ENCODE peak calls at places on chromosome 6, in eight cellular contexts. One of them, this sample, is unnamed. For H3K4me1, the result is how much of the 10 kb centered on the place peaks cover.

GRCh38 chr6:75266716-75267291 is 17.8 kb downstream of the TMEM30A start:
- DNase-seq in mammary epithelial cell: peak
- DNase-seq in heart left ventricle: no peak
- DNase-seq in spleen: no peak
- DNase-seq in lower lobe of right lung: no peak
- DNase-seq in tibial artery: no peak
- DNase-seq in neural progenitor cell: peak
- DNase-seq in CD8-positive, alpha-beta T cell: no peak
- DNase-seq in this sample: no peak

GRCh38 chr6:25277401-25277800 is 1.8 kb upstream of the CARMIL1 start:
- DNase-seq in lower lobe of right lung: no peak
- DNase-seq in CD8-positive, alpha-beta T cell: no peak
- DNase-seq in neural progenitor cell: no peak
- DNase-seq in heart left ventricle: no peak
- DNase-seq in tibial artery: no peak
- DNase-seq in spleen: no peak
- DNase-seq in mammary epithelial cell: no peak
- DNase-seq in this sample: no peak

GRCh38 chr6:138727182-138727581 is 46.4 kb upstream of the CCDC28A start:
- DNase-seq in spleen: no peak
- DNase-seq in tibial artery: no peak
- DNase-seq in lower lobe of right lung: no peak
- DNase-seq in heart left ventricle: no peak
- DNase-seq in neural progenitor cell: no peak
- DNase-seq in mammary epithelial cell: no peak
- DNase-seq in CD8-positive, alpha-beta T cell: no peak
- DNase-seq in this sample: no peak

GRCh38 chr6:129513471-129513870 is 196.5 kb downstream of the ARHGAP18 start:
- DNase-seq in tibial artery: no peak
- DNase-seq in spleen: no peak
- DNase-seq in heart left ventricle: no peak
- DNase-seq in neural progenitor cell: no peak
- DNase-seq in mammary epithelial cell: no peak
- DNase-seq in CD8-positive, alpha-beta T cell: no peak
- DNase-seq in lower lobe of right lung: no peak
- DNase-seq in this sample: no peak

GRCh38 chr6:34472425-34472824 is 6.5 kb downstream of the PACSIN1 start:
- DNase-seq in CD8-positive, alpha-beta T cell: no peak
- DNase-seq in lower lobe of right lung: no peak
- DNase-seq in neural progenitor cell: no peak
- DNase-seq in mammary epithelial cell: no peak
- DNase-seq in heart left ventricle: no peak
- DNase-seq in tibial artery: no peak
- DNase-seq in spleen: no peak
- DNase-seq in this sample: no peak

GRCh38 chr6:66226099-66226498 is 519.1 kb upstream of the EYS start:
- DNase-seq in spleen: no peak
- DNase-seq in neural progenitor cell: no peak
- DNase-seq in mammary epithelial cell: no peak
- DNase-seq in heart left ventricle: no peak
- DNase-seq in lower lobe of right lung: no peak
- DNase-seq in CD8-positive, alpha-beta T cell: no peak
- DNase-seq in tibial artery: no peak
- DNase-seq in this sample: no peak

GRCh38 chr6:138477913-138478539 is 21.3 kb downstream of the NHSL1 start:
- DNase-seq in CD8-positive, alpha-beta T cell: no peak
- DNase-seq in tibial artery: no peak
- DNase-seq in mammary epithelial cell: no peak
- DNase-seq in lower lobe of right lung: no peak
- DNase-seq in heart left ventricle: no peak
- DNase-seq in spleen: no peak
- DNase-seq in neural progenitor cell: no peak
- DNase-seq in this sample: no peak

GRCh38 chr6:98644063-98644462 is 190.3 kb upstream of the POU3F2 start:
- DNase-seq in spleen: no peak
- DNase-seq in mammary epithelial cell: no peak
- DNase-seq in neural progenitor cell: peak
- DNase-seq in tibial artery: no peak
- DNase-seq in lower lobe of right lung: no peak
- DNase-seq in CD8-positive, alpha-beta T cell: no peak
- DNase-seq in heart left ventricle: no peak
- DNase-seq in this sample: no peak

GRCh38 chr6:81515562-81516453 is 236.7 kb downstream of the TENT5A start:
- DNase-seq in neural progenitor cell: no peak
- DNase-seq in lower lobe of right lung: no peak
- DNase-seq in spleen: no peak
- DNase-seq in mammary epithelial cell: no peak
- DNase-seq in tibial artery: no peak
- DNase-seq in heart left ventricle: no peak
- DNase-seq in CD8-positive, alpha-beta T cell: no peak
- DNase-seq in this sample: no peak

GRCh38 chr6:45314146-45314545 is 14.0 kb upstream of the RUNX2 start:
- DNase-seq in lower lobe of right lung: no peak
- DNase-seq in mammary epithelial cell: no peak
- DNase-seq in tibial artery: no peak
- DNase-seq in heart left ventricle: no peak
- DNase-seq in neural progenitor cell: no peak
- DNase-seq in CD8-positive, alpha-beta T cell: no peak
- DNase-seq in spleen: no peak
- DNase-seq in this sample: no peak

GRCh38 chr6:4446982-4447381 is 311.6 kb upstream of the ECI2 start:
- DNase-seq in CD8-positive, alpha-beta T cell: no peak
- DNase-seq in mammary epithelial cell: no peak
- DNase-seq in neural progenitor cell: no peak
- DNase-seq in heart left ventricle: no peak
- DNase-seq in tibial artery: no peak
- DNase-seq in spleen: no peak
- DNase-seq in lower lobe of right lung: no peak
- DNase-seq in this sample: no peak

GRCh38 chr6:127266892-127267741 is 453 bp downstream of the RNF146 start:
- DNase-seq in spleen: peak
- DNase-seq in tibial artery: peak
- DNase-seq in CD8-positive, alpha-beta T cell: peak
- DNase-seq in neural progenitor cell: peak
- DNase-seq in lower lobe of right lung: peak
- DNase-seq in mammary epithelial cell: peak
- DNase-seq in heart left ventricle: peak
- DNase-seq in this sample: peak

GRCh38 chr6:75467906-75468460 is 25.6 kb downstream of the FILIP1 start:
- DNase-seq in spleen: no peak
- DNase-seq in mammary epithelial cell: no peak
- DNase-seq in CD8-positive, alpha-beta T cell: no peak
- DNase-seq in tibial artery: no peak
- DNase-seq in neural progenitor cell: peak
- DNase-seq in lower lobe of right lung: no peak
- DNase-seq in heart left ventricle: no peak
- DNase-seq in this sample: no peak

DNA sequence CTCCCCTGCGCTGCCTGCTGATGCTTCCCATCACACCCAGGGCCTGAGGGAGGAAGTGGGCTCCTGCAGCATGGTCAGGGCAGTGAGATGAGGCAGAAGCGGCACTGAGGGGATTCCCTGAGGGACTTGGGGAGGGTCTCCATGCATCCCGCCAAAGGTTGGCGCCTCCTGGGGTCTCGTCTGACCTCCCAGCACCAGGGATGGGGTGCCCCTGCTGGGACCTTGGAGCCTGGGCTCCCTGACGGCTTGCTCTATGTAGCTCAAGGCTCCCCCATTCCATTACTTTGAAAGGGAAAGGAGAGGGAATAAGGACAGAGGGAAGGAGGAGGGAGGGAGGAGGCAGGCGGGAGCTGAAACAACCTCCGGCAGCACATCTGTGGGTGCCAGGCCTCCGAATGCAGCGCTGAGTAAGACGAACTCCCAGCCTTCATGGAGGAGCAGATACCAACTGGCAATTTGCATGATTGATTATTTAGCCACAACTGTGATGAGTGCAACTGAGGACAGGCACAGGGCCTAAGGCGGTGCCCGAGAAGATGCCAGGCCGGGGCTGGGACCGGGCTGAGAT is 259.3 kb downstream of the ERMARD start:
- DNase-seq in lower lobe of right lung: no peak
- DNase-seq in spleen: no peak
- DNase-seq in neural progenitor cell: no peak
- DNase-seq in heart left ventricle: no peak
- DNase-seq in CD8-positive, alpha-beta T cell: no peak
- DNase-seq in mammary epithelial cell: no peak
- DNase-seq in tibial artery: no peak
- DNase-seq in this sample: peak
- H3K4me1 ChIP-seq in lower lobe of right lung: under half
- H3K4me1 ChIP-seq in spleen: under half
- H3K4me1 ChIP-seq in neural progenitor cell: under half
- H3K4me1 ChIP-seq in heart left ventricle: under half
- H3K4me1 ChIP-seq in CD8-positive, alpha-beta T cell: under half
- H3K4me1 ChIP-seq in mammary epithelial cell: under half
- H3K4me1 ChIP-seq in tibial artery: under half
- H3K4me1 ChIP-seq in this sample: under half

GRCh38 chr6:154499854-154500589 is 10.5 kb downstream of the CNKSR3 start:
- DNase-seq in lower lobe of right lung: no peak
- DNase-seq in neural progenitor cell: no peak
- DNase-seq in heart left ventricle: no peak
- DNase-seq in mammary epithelial cell: no peak
- DNase-seq in CD8-positive, alpha-beta T cell: no peak
- DNase-seq in tibial artery: no peak
- DNase-seq in spleen: no peak
- DNase-seq in this sample: no peak

GRCh38 chr6:154498340-154498934 is 12.0 kb downstream of the CNKSR3 start:
- DNase-seq in mammary epithelial cell: no peak
- DNase-seq in heart left ventricle: no peak
- DNase-seq in tibial artery: no peak
- DNase-seq in lower lobe of right lung: no peak
- DNase-seq in neural progenitor cell: no peak
- DNase-seq in spleen: no peak
- DNase-seq in CD8-positive, alpha-beta T cell: no peak
- DNase-seq in this sample: no peak

GRCh38 chr6:154501287-154501868 is 9.1 kb downstream of the CNKSR3 start:
- DNase-seq in neural progenitor cell: no peak
- DNase-seq in heart left ventricle: no peak
- DNase-seq in CD8-positive, alpha-beta T cell: no peak
- DNase-seq in tibial artery: no peak
- DNase-seq in mammary epithelial cell: no peak
- DNase-seq in lower lobe of right lung: no peak
- DNase-seq in spleen: no peak
- DNase-seq in this sample: no peak

GRCh38 chr6:154502564-154502963 is 7.9 kb downstream of the CNKSR3 start:
- DNase-seq in CD8-positive, alpha-beta T cell: no peak
- DNase-seq in heart left ventricle: no peak
- DNase-seq in neural progenitor cell: no peak
- DNase-seq in spleen: no peak
- DNase-seq in tibial artery: no peak
- DNase-seq in lower lobe of right lung: no peak
- DNase-seq in mammary epithelial cell: no peak
- DNase-seq in this sample: no peak

DNA sequence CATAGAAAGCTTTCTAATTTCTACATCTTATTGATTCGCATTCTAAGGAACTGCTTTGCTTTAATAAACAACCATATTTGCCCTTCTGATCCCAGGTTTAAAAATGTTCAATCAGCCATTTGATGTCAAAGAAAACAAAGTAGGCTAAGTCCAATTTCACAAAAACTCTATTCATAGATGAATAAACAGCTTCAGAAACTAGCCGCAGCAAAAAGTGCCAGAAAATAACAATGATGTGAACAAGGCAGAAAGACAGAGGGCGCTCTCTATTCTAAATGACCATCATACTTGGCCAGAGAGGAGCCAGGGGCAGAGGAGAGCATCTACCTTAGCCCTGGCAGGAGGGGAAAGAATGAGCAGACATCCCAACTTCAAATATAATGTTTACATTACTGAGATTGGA is 9.7 kb downstream of the CNKSR3 start:
- DNase-seq in spleen: no peak
- DNase-seq in tibial artery: no peak
- DNase-seq in lower lobe of right lung: no peak
- DNase-seq in heart left ventricle: no peak
- DNase-seq in neural progenitor cell: peak
- DNase-seq in mammary epithelial cell: no peak
- DNase-seq in CD8-positive, alpha-beta T cell: no peak
- DNase-seq in this sample: no peak
- TF ChIP-seq CTCF in spleen: no peak
- TF ChIP-seq CTCF in tibial artery: no peak
- TF ChIP-seq CTCF in lower lobe of right lung: peak
- TF ChIP-seq CTCF in heart left ventricle: peak
- TF ChIP-seq CTCF in neural progenitor cell: peak
- TF ChIP-seq CTCF in mammary epithelial cell: peak
- TF ChIP-seq CTCF in CD8-positive, alpha-beta T cell: no peak
- TF ChIP-seq CTCF in this sample: peak

DNA sequence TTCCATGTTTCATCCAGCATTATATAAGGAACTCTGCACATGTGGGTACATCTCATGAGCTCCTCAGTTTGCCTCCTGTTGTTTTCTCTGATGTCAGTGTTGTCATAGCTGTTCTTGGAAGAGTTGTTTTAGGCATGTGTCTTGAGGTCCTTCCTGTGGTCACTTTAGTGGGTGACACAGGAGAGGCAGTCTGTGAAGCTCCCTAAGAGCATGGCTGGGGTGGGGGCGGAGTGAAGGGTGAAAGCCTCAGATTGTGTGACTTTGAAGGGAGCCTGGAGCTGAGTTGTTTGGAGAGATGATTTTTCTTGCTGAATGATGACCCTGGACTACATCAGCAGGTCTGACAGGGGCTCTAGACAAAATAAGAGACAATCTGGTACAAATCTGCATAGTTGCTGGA is 37.7 kb downstream of the PPP1R14C start:
- DNase-seq in neural progenitor cell: no peak
- DNase-seq in CD8-positive, alpha-beta T cell: no peak
- DNase-seq in mammary epithelial cell: no peak
- DNase-seq in tibial artery: no peak
- DNase-seq in heart left ventricle: no peak
- DNase-seq in lower lobe of right lung: no peak
- DNase-seq in spleen: no peak
- DNase-seq in this sample: no peak
- H3K4me1 ChIP-seq in neural progenitor cell: under half
- H3K4me1 ChIP-seq in CD8-positive, alpha-beta T cell: under half
- H3K4me1 ChIP-seq in mammary epithelial cell: under half
- H3K4me1 ChIP-seq in tibial artery: under half
- H3K4me1 ChIP-seq in heart left ventricle: under half
- H3K4me1 ChIP-seq in lower lobe of right lung: under half
- H3K4me1 ChIP-seq in spleen: under half
- H3K4me1 ChIP-seq in this sample: under half

GRCh38 chr6:146026873-146027272 is 2.0 kb upstream of the GRM1 start:
- DNase-seq in mammary epithelial cell: no peak
- DNase-seq in tibial artery: no peak
- DNase-seq in CD8-positive, alpha-beta T cell: no peak
- DNase-seq in lower lobe of right lung: no peak
- DNase-seq in neural progenitor cell: no peak
- DNase-seq in heart left ventricle: no peak
- DNase-seq in spleen: no peak
- DNase-seq in this sample: no peak

GRCh38 chr6:146029573-146030184 is 817 bp downstream of the GRM1 start:
- DNase-seq in heart left ventricle: no peak
- DNase-seq in mammary epithelial cell: no peak
- DNase-seq in spleen: no peak
- DNase-seq in tibial artery: no peak
- DNase-seq in CD8-positive, alpha-beta T cell: no peak
- DNase-seq in lower lobe of right lung: no peak
- DNase-seq in neural progenitor cell: no peak
- DNase-seq in this sample: no peak

GRCh38 chr6:146028250-146028789 is 542 bp upstream of the GRM1 start:
- DNase-seq in tibial artery: peak
- DNase-seq in spleen: peak
- DNase-seq in heart left ventricle: peak
- DNase-seq in lower lobe of right lung: peak
- DNase-seq in neural progenitor cell: peak
- DNase-seq in mammary epithelial cell: peak
- DNase-seq in CD8-positive, alpha-beta T cell: peak
- DNase-seq in this sample: peak

GRCh38 chr6:146028835-146029572 is at the start of gene GRM1:
- DNase-seq in mammary epithelial cell: no peak
- DNase-seq in CD8-positive, alpha-beta T cell: no peak
- DNase-seq in neural progenitor cell: peak
- DNase-seq in tibial artery: no peak
- DNase-seq in lower lobe of right lung: no peak
- DNase-seq in heart left ventricle: no peak
- DNase-seq in spleen: no peak
- DNase-seq in this sample: no peak

GRCh38 chr6:146027586-146028249 is 1.1 kb upstream of the GRM1 start:
- DNase-seq in heart left ventricle: no peak
- DNase-seq in tibial artery: no peak
- DNase-seq in mammary epithelial cell: no peak
- DNase-seq in neural progenitor cell: peak
- DNase-seq in lower lobe of right lung: no peak
- DNase-seq in CD8-positive, alpha-beta T cell: no peak
- DNase-seq in spleen: no peak
- DNase-seq in this sample: no peak
- TF ChIP-seq CTCF in heart left ventricle: no peak
- TF ChIP-seq CTCF in tibial artery: no peak
- TF ChIP-seq CTCF in mammary epithelial cell: no peak
- TF ChIP-seq CTCF in neural progenitor cell: peak
- TF ChIP-seq CTCF in lower lobe of right lung: no peak
- TF ChIP-seq CTCF in CD8-positive, alpha-beta T cell: no peak
- TF ChIP-seq CTCF in spleen: no peak
- TF ChIP-seq CTCF in this sample: no peak

This sample was measured in upper lobe of right lung.